ENCODE peak calls at places on chromosomes 3 and 15, in six cellular contexts. One of them, this sample, is unnamed.
A peak's percentile ranks its signal among the peaks of the same experiment; 100 is the strongest.

GRCh38 chr3:49610881-49611280 is 56.6 kb downstream of the BSN start:
- DNase-seq in H7: no peak
- DNase-seq in ovary: no peak
- DNase-seq in Panc1: no peak
- DNase-seq in neuronal stem cell: no peak
- DNase-seq in BE2C: no peak
- DNase-seq in this sample: no peak

GRCh38 chr3:195178124-195178910 is 92.6 kb downstream of the XXYLT1 start:
- DNase-seq in neuronal stem cell: no peak
- DNase-seq in ovary: no peak
- DNase-seq in Panc1: no peak
- DNase-seq in BE2C: peak; percentile 65
- DNase-seq in H7: no peak
- DNase-seq in this sample: peak; percentile 26

GRCh38 chr3:62131620-62132019 is 241.7 kb downstream of the FEZF2 start:
- DNase-seq in H7: no peak
- DNase-seq in ovary: no peak
- DNase-seq in neuronal stem cell: no peak
- DNase-seq in BE2C: no peak
- DNase-seq in Panc1: no peak
- DNase-seq in this sample: no peak

GRCh38 chr3:153173758-153174516 is 11.9 kb downstream of the RAP2B start:
- DNase-seq in Panc1: no peak
- DNase-seq in H7: peak; percentile 34
- DNase-seq in ovary: no peak
- DNase-seq in neuronal stem cell: no peak
- DNase-seq in BE2C: no peak
- DNase-seq in this sample: peak; percentile 31

GRCh38 chr15:58295637-58296036 is 136.2 kb upstream of the LIPC start:
- DNase-seq in H7: no peak
- DNase-seq in ovary: no peak
- DNase-seq in Panc1: no peak
- DNase-seq in BE2C: no peak
- DNase-seq in neuronal stem cell: no peak
- DNase-seq in this sample: no peak

GRCh38 chr3:63353383-63353782 is 75.3 kb downstream of the SYNPR start:
- DNase-seq in Panc1: no peak
- DNase-seq in BE2C: no peak
- DNase-seq in neuronal stem cell: no peak
- DNase-seq in H7: no peak
- DNase-seq in ovary: no peak
- DNase-seq in this sample: no peak

GRCh38 chr3:149388714-149389417 is 11.4 kb upstream of the TM4SF1 start:
- DNase-seq in BE2C: no peak
- DNase-seq in H7: no peak
- DNase-seq in ovary: no peak
- DNase-seq in neuronal stem cell: no peak
- DNase-seq in Panc1: no peak
- DNase-seq in this sample: no peak

GRCh38 chr3:188848947-188849346 is 322.8 kb upstream of the TPRG1 start:
- DNase-seq in H7: no peak
- DNase-seq in BE2C: no peak
- DNase-seq in Panc1: no peak
- DNase-seq in ovary: no peak
- DNase-seq in neuronal stem cell: no peak
- DNase-seq in this sample: no peak

GRCh38 chr3:194277547-194278091 is 73.5 kb downstream of the CPN2 start:
- DNase-seq in ovary: peak; percentile 88
- DNase-seq in Panc1: no peak
- DNase-seq in neuronal stem cell: no peak
- DNase-seq in H7: peak; percentile 59
- DNase-seq in BE2C: no peak
- DNase-seq in this sample: peak; percentile 74

GRCh38 chr15:73518180-73518862 is 75.4 kb downstream of the REC114 start:
- DNase-seq in H7: peak; percentile 64
- DNase-seq in ovary: no peak
- DNase-seq in Panc1: no peak
- DNase-seq in neuronal stem cell: peak; percentile 3
- DNase-seq in BE2C: no peak
- DNase-seq in this sample: no peak

DNA sequence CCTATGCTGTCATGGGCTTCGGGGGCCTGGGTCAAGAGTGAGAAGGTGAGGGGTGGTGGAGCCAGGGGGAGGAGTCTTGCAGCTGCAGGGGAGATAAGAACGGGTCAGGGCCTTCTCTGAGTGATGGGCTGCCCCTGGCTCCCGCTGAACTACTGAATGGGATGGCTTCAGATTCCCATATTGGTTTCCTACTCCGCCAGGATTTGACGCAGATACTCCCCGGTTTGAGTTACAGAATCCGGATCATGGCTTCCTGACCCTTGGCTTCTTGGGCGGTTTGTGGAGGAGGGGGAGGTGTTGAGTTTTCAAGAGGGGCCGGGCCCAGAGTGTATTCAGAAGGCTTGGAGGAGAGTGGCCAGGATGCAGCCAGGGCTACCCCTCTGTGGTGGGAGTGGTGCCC is 119.9 kb upstream of the ATP2B2 start:
- DNase-seq in Panc1: no peak
- DNase-seq in BE2C: no peak
- DNase-seq in H7: peak; percentile 55
- DNase-seq in ovary: no peak
- DNase-seq in neuronal stem cell: no peak
- DNase-seq in this sample: no peak
- H3K27me3 ChIP-seq in Panc1: no peaks in the 10 kb centered on the region
- H3K27me3 ChIP-seq in BE2C: no peaks in the 10 kb centered on the region
- H3K27me3 ChIP-seq in H7: no peaks in the 10 kb centered on the region
- H3K27me3 ChIP-seq in ovary: no peaks in the 10 kb centered on the region
- H3K27me3 ChIP-seq in neuronal stem cell: no peaks in the 10 kb centered on the region
- H3K27me3 ChIP-seq in this sample: no peaks in the 10 kb centered on the region

DNA sequence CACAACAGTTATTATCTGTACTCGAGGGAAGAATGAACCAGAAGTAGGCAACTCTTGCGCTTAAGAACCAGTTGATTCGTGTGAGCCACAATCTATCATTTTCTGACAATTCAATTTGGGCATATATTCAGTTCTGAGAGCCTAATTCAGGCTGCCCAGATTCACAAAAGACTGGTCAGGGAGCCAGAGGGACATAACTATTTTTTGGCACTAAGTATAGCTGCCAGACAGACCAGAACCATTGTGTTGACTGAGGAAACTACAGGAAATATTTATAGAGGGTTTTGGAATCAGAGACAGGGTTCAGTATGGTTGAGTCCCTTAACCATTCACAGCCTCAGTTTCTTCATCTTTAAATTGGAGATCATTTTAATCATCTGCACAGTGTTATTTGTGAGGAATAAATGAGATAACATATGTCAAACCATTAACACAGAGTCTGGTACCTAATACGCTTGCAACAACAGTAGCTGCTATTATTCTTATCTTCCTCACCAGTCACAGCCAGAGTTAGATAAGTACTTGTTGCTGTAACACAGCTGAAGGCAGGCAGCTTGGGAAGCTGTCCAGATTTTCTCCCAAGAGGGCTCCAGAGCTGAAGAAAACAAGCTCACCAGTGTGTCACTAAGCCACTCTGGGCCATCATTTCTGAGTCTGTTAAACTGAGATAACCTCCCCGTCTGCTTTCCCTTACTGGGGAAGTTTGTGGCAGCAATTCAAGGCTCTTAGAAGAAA is 226.5 kb downstream of the TAFA4 start:
- DNase-seq in neuronal stem cell: no peak
- DNase-seq in Panc1: no peak
- DNase-seq in H7: no peak
- DNase-seq in BE2C: peak; percentile 10
- DNase-seq in ovary: no peak
- DNase-seq in this sample: peak; percentile 80
- H3K4me3 ChIP-seq in neuronal stem cell: no peak overlapping the region
- H3K4me3 ChIP-seq in Panc1: no peak overlapping the region
- H3K4me3 ChIP-seq in H7: no peak overlapping the region
- H3K4me3 ChIP-seq in BE2C: no peak overlapping the region
- H3K4me3 ChIP-seq in ovary: no peak overlapping the region
- H3K4me3 ChIP-seq in this sample: no peak overlapping the region

DNA sequence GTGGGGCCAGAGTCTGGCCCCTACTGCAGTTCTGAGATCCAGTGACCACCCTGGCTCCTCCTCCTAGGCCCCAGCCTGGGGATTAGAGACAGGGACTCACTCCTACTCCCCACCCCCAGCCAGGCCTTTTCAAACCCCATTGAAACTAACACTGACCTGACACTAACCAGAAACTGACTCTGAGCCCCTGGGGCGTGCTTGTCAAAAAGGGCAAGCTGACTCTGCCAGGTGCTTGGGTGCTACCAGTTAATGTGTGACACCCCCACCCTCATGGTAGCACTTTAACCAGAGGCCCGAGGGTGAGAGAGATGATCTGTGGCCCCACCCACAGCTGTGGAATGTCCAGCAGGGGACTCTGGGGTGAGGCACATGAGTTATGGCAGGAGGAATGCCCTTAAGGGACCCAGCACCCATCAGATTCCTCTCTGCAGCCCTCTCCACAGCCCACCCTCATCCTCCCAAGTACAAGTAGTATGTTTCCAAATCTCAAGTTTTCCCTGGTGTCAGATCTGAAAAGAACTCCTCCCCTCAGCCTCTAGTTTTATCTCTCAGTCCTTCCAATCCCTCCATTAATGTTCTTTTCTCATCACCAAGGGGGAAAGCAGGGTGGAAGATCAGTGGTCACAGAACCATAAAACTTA is 1.4 kb downstream of the PTH1R start:
- DNase-seq in BE2C: peak; percentile 60
- DNase-seq in Panc1: no peak
- DNase-seq in H7: peak; percentile 79
- DNase-seq in neuronal stem cell: peak; percentile 47
- DNase-seq in ovary: no peak
- DNase-seq in this sample: no peak
- H3K27me3 ChIP-seq in BE2C: peaks cover 13% of the 10 kb centered on the region
- H3K27me3 ChIP-seq in Panc1: no peaks in the 10 kb centered on the region
- H3K27me3 ChIP-seq in H7: peaks cover 57% of the 10 kb centered on the region
- H3K27me3 ChIP-seq in neuronal stem cell: peaks cover 16% of the 10 kb centered on the region
- H3K27me3 ChIP-seq in ovary: no peaks in the 10 kb centered on the region
- H3K27me3 ChIP-seq in this sample: no peaks in the 10 kb centered on the region

DNA sequence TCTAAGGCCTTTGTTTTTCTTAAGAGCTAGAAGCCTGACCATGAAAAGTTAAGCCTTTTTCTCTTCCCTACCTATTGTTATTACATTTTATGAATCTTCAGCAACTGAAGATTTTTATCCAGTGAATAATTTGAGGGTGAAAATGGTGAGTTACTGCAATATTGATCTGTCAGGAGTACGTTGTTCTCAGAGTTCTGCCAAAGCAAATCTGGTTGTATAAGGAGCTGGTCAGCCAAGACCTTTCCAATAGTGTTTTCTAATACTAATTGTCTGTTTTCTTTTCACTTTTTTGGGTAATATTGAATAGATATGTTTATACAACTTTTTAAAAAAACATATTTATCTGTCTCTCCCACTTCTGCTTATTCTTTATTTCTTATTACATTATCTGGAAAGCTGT is 15.0 kb downstream of the SPTSSB start:
- DNase-seq in ovary: no peak
- DNase-seq in neuronal stem cell: no peak
- DNase-seq in Panc1: no peak
- DNase-seq in BE2C: no peak
- DNase-seq in H7: no peak
- DNase-seq in this sample: no peak
- H3K4me3 ChIP-seq in ovary: no peak overlapping the region
- H3K4me3 ChIP-seq in neuronal stem cell: no peak overlapping the region
- H3K4me3 ChIP-seq in Panc1: no peak overlapping the region
- H3K4me3 ChIP-seq in BE2C: no peak overlapping the region
- H3K4me3 ChIP-seq in H7: no peak overlapping the region
- H3K4me3 ChIP-seq in this sample: no peak overlapping the region

GRCh38 chr3:180036092-180036677 is 552 bp downstream of the PEX5L start:
- DNase-seq in BE2C: no peak
- DNase-seq in Panc1: no peak
- DNase-seq in ovary: no peak
- DNase-seq in H7: no peak
- DNase-seq in neuronal stem cell: no peak
- DNase-seq in this sample: no peak
- H3K27me3 ChIP-seq in BE2C: peaks cover 57% of the 10 kb centered on the region
- H3K27me3 ChIP-seq in Panc1: no peaks in the 10 kb centered on the region
- H3K27me3 ChIP-seq in ovary: no peaks in the 10 kb centered on the region
- H3K27me3 ChIP-seq in H7: peaks cover 7% of the 10 kb centered on the region
- H3K27me3 ChIP-seq in neuronal stem cell: no peaks in the 10 kb centered on the region
- H3K27me3 ChIP-seq in this sample: no peaks in the 10 kb centered on the region

DNA sequence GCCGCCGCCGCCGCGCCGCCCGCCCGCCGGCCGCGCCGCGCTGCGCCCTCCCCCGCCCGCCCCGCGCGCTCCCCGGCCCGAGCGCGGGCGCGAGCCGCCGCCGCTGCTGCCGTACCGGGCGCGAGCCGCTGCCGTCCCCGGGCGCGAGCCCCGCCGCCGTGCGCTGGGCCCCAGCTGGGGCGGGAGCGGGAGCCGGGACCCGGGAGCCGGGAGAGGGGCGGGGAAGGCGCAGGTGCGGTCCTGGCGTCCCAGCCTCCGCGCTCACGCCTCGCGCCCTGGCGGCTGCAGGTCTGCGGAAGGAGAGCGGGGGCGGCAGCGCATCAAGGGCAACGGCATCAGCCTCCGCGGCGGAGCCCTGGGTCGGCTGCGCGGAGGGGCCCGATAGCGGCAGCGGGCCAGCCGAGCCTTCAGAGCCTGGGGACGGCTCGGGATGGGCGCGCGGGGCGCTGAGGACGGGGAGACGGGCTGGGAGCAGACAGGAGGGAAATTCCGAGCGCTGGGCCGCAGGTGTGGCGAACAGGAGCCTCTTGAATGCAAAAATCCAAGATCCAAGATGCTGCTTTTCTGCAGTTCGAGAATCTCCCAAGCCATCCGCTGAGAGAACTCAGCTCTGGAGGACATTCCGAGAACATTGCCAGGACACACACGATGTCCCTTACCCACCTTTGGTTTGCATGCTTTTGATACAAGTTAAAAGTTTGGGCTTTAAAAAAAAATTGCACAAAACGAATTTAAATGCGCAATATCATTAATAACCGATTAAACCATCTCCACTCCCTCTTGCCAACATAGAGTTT is 251.1 kb downstream of the TJP1 start:
- DNase-seq in ovary: no peak
- DNase-seq in neuronal stem cell: peak; percentile 59
- DNase-seq in BE2C: peak; percentile 19
- DNase-seq in H7: peak; percentile 93
- DNase-seq in Panc1: no peak
- DNase-seq in this sample: peak; percentile 64
- H3K4me3 ChIP-seq in ovary: peak overlapping the region; percentile 32
- H3K4me3 ChIP-seq in neuronal stem cell: peak overlapping the region; percentile 46
- H3K4me3 ChIP-seq in BE2C: no peak overlapping the region
- H3K4me3 ChIP-seq in H7: peak overlapping the region; percentile 60
- H3K4me3 ChIP-seq in Panc1: peak overlapping the region; percentile 26
- H3K4me3 ChIP-seq in this sample: peak overlapping the region; percentile 58

DNA sequence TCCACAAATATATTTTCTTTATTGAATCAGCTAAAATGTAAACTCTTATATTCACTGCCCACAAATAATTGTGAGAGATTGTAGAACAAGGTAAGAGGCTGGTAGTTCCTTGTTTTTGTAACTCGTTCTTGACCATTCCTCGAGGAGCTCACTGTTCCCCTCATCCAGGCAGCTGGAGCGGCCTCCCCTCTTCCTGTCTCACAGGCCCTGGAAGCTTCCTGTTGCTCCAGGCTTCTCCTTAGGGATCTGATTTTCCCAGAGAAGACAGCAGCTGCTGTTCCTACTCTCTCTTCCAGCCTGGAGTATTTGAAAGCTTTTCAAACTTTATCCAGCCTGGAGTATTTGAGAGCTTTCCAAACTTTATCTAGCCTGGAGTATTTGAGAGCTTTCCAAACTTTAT is 4.5 kb downstream of the ADAMTSL3 start:
- DNase-seq in Panc1: no peak
- DNase-seq in BE2C: peak; percentile 55
- DNase-seq in neuronal stem cell: no peak
- DNase-seq in ovary: no peak
- DNase-seq in H7: no peak
- DNase-seq in this sample: no peak
- H3K27me3 ChIP-seq in Panc1: no peaks in the 10 kb centered on the region
- H3K27me3 ChIP-seq in BE2C: peaks cover 20% of the 10 kb centered on the region
- H3K27me3 ChIP-seq in neuronal stem cell: peaks cover 7% of the 10 kb centered on the region
- H3K27me3 ChIP-seq in ovary: no peaks in the 10 kb centered on the region
- H3K27me3 ChIP-seq in H7: peaks cover 23% of the 10 kb centered on the region
- H3K27me3 ChIP-seq in this sample: no peaks in the 10 kb centered on the region

This sample was measured in testis.